ENCODE peak calls at places on chromosomes 7 and 10, in four cellular contexts. One of them, this sample, is unnamed. For H3K4me1, the result is how much of the 10 kb centered on the place peaks cover.

GRCh38 chr10:11611248-11612003 is at the start of gene USP6NL:
- DNase-seq in HepG2: peak
- DNase-seq in osteoblast: peak
- DNase-seq in effector memory CD4-positive, alpha-beta T cell: peak
- DNase-seq in this sample: peak

GRCh38 chr7:136698231-136698630 is 170.2 kb upstream of the CHRM2 start:
- DNase-seq in osteoblast: no peak
- DNase-seq in HepG2: no peak
- DNase-seq in effector memory CD4-positive, alpha-beta T cell: no peak
- DNase-seq in this sample: no peak

GRCh38 chr7:69659964-69660363 is 61.7 kb downstream of the AUTS2 start:
- DNase-seq in effector memory CD4-positive, alpha-beta T cell: no peak
- DNase-seq in HepG2: no peak
- DNase-seq in osteoblast: no peak
- DNase-seq in this sample: no peak

GRCh38 chr10:6321880-6322279 is 119.1 kb downstream of the PFKFB3 start:
- DNase-seq in effector memory CD4-positive, alpha-beta T cell: no peak
- DNase-seq in osteoblast: peak
- DNase-seq in HepG2: no peak
- DNase-seq in this sample: no peak

GRCh38 chr10:126924915-126925300 is 19.7 kb downstream of the DOCK1 start:
- DNase-seq in HepG2: no peak
- DNase-seq in effector memory CD4-positive, alpha-beta T cell: no peak
- DNase-seq in osteoblast: peak
- DNase-seq in this sample: no peak

GRCh38 chr10:24115403-24115802 is 93.5 kb upstream of the KIAA1217 start:
- DNase-seq in effector memory CD4-positive, alpha-beta T cell: no peak
- DNase-seq in HepG2: no peak
- DNase-seq in osteoblast: no peak
- DNase-seq in this sample: no peak

GRCh38 chr10:22534849-22535604 is 179.4 kb downstream of the PIP4K2A start:
- DNase-seq in effector memory CD4-positive, alpha-beta T cell: no peak
- DNase-seq in HepG2: peak
- DNase-seq in osteoblast: peak
- DNase-seq in this sample: no peak

GRCh38 chr7:116083791-116084190 is 53.2 kb upstream of the TFEC start:
- DNase-seq in effector memory CD4-positive, alpha-beta T cell: no peak
- DNase-seq in HepG2: no peak
- DNase-seq in osteoblast: no peak
- DNase-seq in this sample: no peak

GRCh38 chr7:155167706-155168365 is 97.7 kb downstream of the HTR5A start:
- DNase-seq in osteoblast: no peak
- DNase-seq in effector memory CD4-positive, alpha-beta T cell: no peak
- DNase-seq in HepG2: no peak
- DNase-seq in this sample: no peak

GRCh38 chr10:96975083-96975482 is 143.0 kb downstream of the LCOR start:
- DNase-seq in HepG2: no peak
- DNase-seq in osteoblast: no peak
- DNase-seq in effector memory CD4-positive, alpha-beta T cell: no peak
- DNase-seq in this sample: no peak

GRCh38 chr10:117541909-117542705 is 439 bp upstream of the EMX2 start:
- DNase-seq in HepG2: no peak
- DNase-seq in effector memory CD4-positive, alpha-beta T cell: no peak
- DNase-seq in osteoblast: peak
- DNase-seq in this sample: no peak

GRCh38 chr10:117543999-117544728 is 1.6 kb downstream of the EMX2 start:
- DNase-seq in osteoblast: peak
- DNase-seq in HepG2: no peak
- DNase-seq in effector memory CD4-positive, alpha-beta T cell: no peak
- DNase-seq in this sample: no peak

GRCh38 chr10:117542706-117543244 is at the start of gene EMX2:
- DNase-seq in effector memory CD4-positive, alpha-beta T cell: no peak
- DNase-seq in osteoblast: no peak
- DNase-seq in HepG2: no peak
- DNase-seq in this sample: no peak

GRCh38 chr10:117544729-117545140 is 2.2 kb downstream of the EMX2 start:
- DNase-seq in HepG2: no peak
- DNase-seq in effector memory CD4-positive, alpha-beta T cell: no peak
- DNase-seq in osteoblast: peak
- DNase-seq in this sample: no peak

GRCh38 chr10:117543245-117543998 is 876 bp downstream of the EMX2 start:
- DNase-seq in HepG2: no peak
- DNase-seq in effector memory CD4-positive, alpha-beta T cell: no peak
- DNase-seq in osteoblast: peak
- DNase-seq in this sample: no peak
- H3K4me1 ChIP-seq in HepG2: under half
- H3K4me1 ChIP-seq in effector memory CD4-positive, alpha-beta T cell: under half
- H3K4me1 ChIP-seq in osteoblast: under half
- H3K4me1 ChIP-seq in this sample: under half

GRCh38 chr7:51233375-51233774 is 83.2 kb downstream of the COBL start:
- DNase-seq in osteoblast: no peak
- DNase-seq in effector memory CD4-positive, alpha-beta T cell: no peak
- DNase-seq in HepG2: no peak
- DNase-seq in this sample: no peak

GRCh38 chr7:51234139-51234538 is 82.5 kb downstream of the COBL start:
- DNase-seq in osteoblast: no peak
- DNase-seq in effector memory CD4-positive, alpha-beta T cell: no peak
- DNase-seq in HepG2: no peak
- DNase-seq in this sample: no peak

GRCh38 chr7:51235593-51236313 is 80.9 kb downstream of the COBL start:
- DNase-seq in HepG2: no peak
- DNase-seq in effector memory CD4-positive, alpha-beta T cell: no peak
- DNase-seq in osteoblast: no peak
- DNase-seq in this sample: no peak

GRCh38 chr7:51236470-51237127 is 80.0 kb downstream of the COBL start:
- DNase-seq in effector memory CD4-positive, alpha-beta T cell: no peak
- DNase-seq in HepG2: no peak
- DNase-seq in osteoblast: no peak
- DNase-seq in this sample: no peak

DNA sequence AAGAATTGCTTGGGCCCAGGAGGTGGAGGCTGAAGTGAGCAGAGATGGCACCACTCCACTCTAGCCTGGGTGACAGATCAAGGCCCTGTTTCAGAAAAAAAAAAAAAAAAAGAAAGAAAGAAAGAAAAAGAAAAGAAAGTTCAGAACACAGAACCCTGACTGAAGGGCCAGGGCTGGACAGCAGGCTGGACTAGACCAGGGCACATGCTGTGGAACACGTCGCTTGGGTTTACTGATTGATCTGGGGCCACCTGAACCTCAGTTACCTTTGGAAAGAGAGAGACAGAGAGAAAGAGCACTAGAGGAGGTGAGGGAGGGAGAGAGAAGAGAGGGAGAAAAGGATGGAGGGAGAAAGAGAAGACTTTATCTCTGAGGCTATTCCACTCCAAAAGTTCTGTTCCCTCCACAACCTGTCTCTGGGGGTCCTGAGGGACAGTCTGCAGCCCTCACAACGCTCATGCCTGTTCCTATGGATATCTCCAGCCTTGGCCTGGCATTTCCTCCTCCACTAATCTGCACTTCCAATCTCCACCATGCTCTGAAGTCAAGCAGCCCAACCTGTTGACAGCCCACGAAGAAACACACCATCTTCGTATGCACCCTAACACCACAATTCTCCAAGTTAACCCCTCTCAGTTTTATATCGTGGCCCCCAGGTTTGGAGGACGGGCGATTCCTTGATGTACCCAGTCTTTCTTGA is 81.8 kb downstream of the COBL start:
- DNase-seq in HepG2: no peak
- DNase-seq in osteoblast: no peak
- DNase-seq in effector memory CD4-positive, alpha-beta T cell: no peak
- DNase-seq in this sample: no peak
- H3K27ac ChIP-seq in HepG2: no peak
- H3K27ac ChIP-seq in osteoblast: no peak
- H3K27ac ChIP-seq in effector memory CD4-positive, alpha-beta T cell: no peak
- H3K27ac ChIP-seq in this sample: no peak

GRCh38 chr10:53749439-53749838 is 976.9 kb upstream of the MBL2 start:
- DNase-seq in HepG2: no peak
- DNase-seq in osteoblast: no peak
- DNase-seq in effector memory CD4-positive, alpha-beta T cell: no peak
- DNase-seq in this sample: no peak
- H3K4me3 ChIP-seq in HepG2: no peak
- H3K4me3 ChIP-seq in osteoblast: no peak
- H3K4me3 ChIP-seq in effector memory CD4-positive, alpha-beta T cell: no peak
- H3K4me3 ChIP-seq in this sample: no peak

DNA sequence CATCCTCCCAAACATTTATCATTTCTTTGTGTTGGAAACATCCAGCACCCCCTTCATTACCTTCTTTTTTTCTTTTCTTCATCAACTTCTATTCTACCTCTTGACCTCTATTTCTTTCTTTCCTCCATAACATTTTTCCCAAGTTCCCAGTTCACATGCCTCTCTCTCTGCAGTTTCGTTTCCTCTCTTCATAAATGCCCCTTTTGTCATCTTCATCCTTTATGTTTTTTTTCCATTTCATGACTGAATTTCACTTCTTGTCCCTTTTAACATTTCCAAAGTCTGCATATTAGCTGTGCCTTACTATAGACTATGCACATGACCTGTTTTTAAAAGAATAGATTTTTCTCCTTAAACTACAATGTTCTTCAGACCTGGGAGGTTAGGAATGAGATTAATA is 23.7 kb downstream of the CPN1 start:
- DNase-seq in osteoblast: no peak
- DNase-seq in effector memory CD4-positive, alpha-beta T cell: no peak
- DNase-seq in HepG2: no peak
- DNase-seq in this sample: no peak
- H3K4me1 ChIP-seq in osteoblast: under half
- H3K4me1 ChIP-seq in effector memory CD4-positive, alpha-beta T cell: under half
- H3K4me1 ChIP-seq in HepG2: under half
- H3K4me1 ChIP-seq in this sample: under half

GRCh38 chr7:22586806-22587180 is 86.8 kb upstream of the STEAP1B start:
- DNase-seq in HepG2: peak
- DNase-seq in osteoblast: no peak
- DNase-seq in effector memory CD4-positive, alpha-beta T cell: no peak
- DNase-seq in this sample: no peak

GRCh38 chr7:22586101-22586805 is 86.3 kb upstream of the STEAP1B start:
- DNase-seq in effector memory CD4-positive, alpha-beta T cell: no peak
- DNase-seq in HepG2: no peak
- DNase-seq in osteoblast: no peak
- DNase-seq in this sample: no peak

GRCh38 chr7:22589641-22590141 is 89.7 kb upstream of the STEAP1B start:
- DNase-seq in effector memory CD4-positive, alpha-beta T cell: no peak
- DNase-seq in HepG2: no peak
- DNase-seq in osteoblast: peak
- DNase-seq in this sample: no peak

GRCh38 chr7:22587322-22587721 is 87.3 kb upstream of the STEAP1B start:
- DNase-seq in HepG2: no peak
- DNase-seq in osteoblast: peak
- DNase-seq in effector memory CD4-positive, alpha-beta T cell: no peak
- DNase-seq in this sample: no peak

DNA sequence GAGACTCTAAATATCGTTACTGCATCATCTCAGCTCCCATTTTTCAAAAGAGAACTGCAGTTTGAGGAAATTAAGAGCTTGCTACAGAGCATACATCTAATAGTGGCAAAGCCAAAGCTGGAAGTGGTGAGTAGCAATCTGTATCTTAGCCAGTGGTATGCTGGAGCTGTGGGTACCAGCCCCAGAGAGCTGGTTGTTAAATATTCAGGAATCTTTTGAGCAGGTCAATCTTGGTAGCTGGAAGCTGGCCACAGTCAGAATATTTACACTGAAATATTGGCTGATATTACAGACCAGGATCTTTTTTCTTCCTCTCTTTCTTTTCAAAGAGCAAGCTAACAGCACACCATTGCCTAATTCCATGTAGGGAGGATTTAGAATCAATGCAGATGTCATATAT is 88.4 kb upstream of the STEAP1B start:
- DNase-seq in HepG2: no peak
- DNase-seq in effector memory CD4-positive, alpha-beta T cell: no peak
- DNase-seq in osteoblast: no peak
- DNase-seq in this sample: no peak
- H3K27ac ChIP-seq in HepG2: no peak
- H3K27ac ChIP-seq in effector memory CD4-positive, alpha-beta T cell: no peak
- H3K27ac ChIP-seq in osteoblast: peak
- H3K27ac ChIP-seq in this sample: no peak

GRCh38 chr7:90404777-90405176 is 1.5 kb downstream of the CLDN12 start:
- DNase-seq in HepG2: no peak
- DNase-seq in osteoblast: no peak
- DNase-seq in effector memory CD4-positive, alpha-beta T cell: no peak
- DNase-seq in this sample: no peak
- H3K4me3 ChIP-seq in HepG2: peak
- H3K4me3 ChIP-seq in osteoblast: no peak
- H3K4me3 ChIP-seq in effector memory CD4-positive, alpha-beta T cell: peak
- H3K4me3 ChIP-seq in this sample: no peak

This sample was measured in naive thymus-derived CD4-positive, alpha-beta T cell.